ENCODE peak calls at places on chromosome 2, in nine cellular contexts. A is GM12878, U is stomach, H is PC-3, O is gastrocnemius medialis, T is astrocyte, I is Peyer's patch, B is cardiac muscle cell, F is tibial nerve. X is an unnamed sample.

GRCh38 chr2:177771191-177771590 is 301.4 kb downstream of the PDE11A start:
- DNase-seq in A (no peak), B (peak; percentile 33), F (no peak), I (no peak), U (no peak), H (peak; percentile 40), O (no peak), T (peak; percentile 5), X (no peak)

GRCh38 chr2:21500546-21500945 is 376.8 kb downstream of the TDRD15 start:
- DNase-seq in A (no peak), H (peak; percentile 1), U (no peak), B (no peak), I (no peak), T (no peak), F (no peak), O (no peak), X (no peak)

GRCh38 chr2:174326880-174327558 is 7.7 kb upstream of the SP9 start:
- DNase-seq in O (no peak), U (no peak), I (no peak), T (no peak), H (no peak), F (no peak), A (no peak), B (no peak), X (no peak)

GRCh38 chr2:211351998-211352397 is 795.6 kb downstream of the CPS1 start:
- DNase-seq in T (no peak), O (no peak), A (no peak), B (no peak), H (peak; percentile 46), U (no peak), I (no peak), F (no peak), X (no peak)

GRCh38 chr2:164061129-164061746 is 325.4 kb upstream of the FIGN start:
- DNase-seq in H (peak; percentile 69), U (peak; percentile 28), B (peak; percentile 60), A (peak; percentile 13), O (no peak), I (peak; percentile 42), F (no peak), T (no peak), X (no peak)

GRCh38 chr2:241136661-241137260 is 12.5 kb downstream of the PASK start:
- DNase-seq in O (no peak), U (no peak), B (no peak), T (no peak), I (no peak), A (no peak), H (no peak), F (no peak), X (peak; percentile 34)

GRCh38 chr2:73825408-73825807 is 3.4 kb upstream of the STAMBP start:
- DNase-seq in B (no peak), I (no peak), A (no peak), T (no peak), H (no peak), O (no peak), U (no peak), F (no peak), X (no peak)

GRCh38 chr2:170122883-170123547 is 54.9 kb upstream of the MYO3B start:
- DNase-seq in B (no peak), H (peak; percentile 96), U (no peak), F (no peak), O (no peak), A (no peak), I (no peak), T (peak; percentile 68), X (no peak)

GRCh38 chr2:66571873-66572272 is 136.9 kb downstream of the MEIS1 start:
- DNase-seq in U (no peak), F (no peak), O (no peak), I (no peak), A (no peak), H (no peak), T (peak; percentile 44), B (no peak), X (no peak)

GRCh38 chr2:14492920-14493503 is 139.5 kb upstream of the LRATD1 start:
- DNase-seq in O (no peak), F (no peak), T (peak; percentile 91), U (no peak), B (no peak), A (no peak), I (no peak), H (peak; percentile 97), X (no peak)

GRCh38 chr2:56009758-56010534 is 86.4 kb upstream of the EFEMP1 start:
- DNase-seq in I (no peak), H (peak; percentile 72), B (peak; percentile 79), F (no peak), T (peak; percentile 39), U (no peak), A (no peak), O (no peak), X (no peak)

GRCh38 chr2:240557808-240558207 is at the start of gene ANKMY1:
- DNase-seq in A (no peak), B (peak; percentile 82), O (no peak), U (peak; percentile 70), H (peak; percentile 53), I (peak; percentile 75), F (no peak), T (peak; percentile 52), X (peak; percentile 77)

GRCh38 chr2:10236571-10237391 is 65.9 kb upstream of the HPCAL1 start:
- DNase-seq in I (no peak), B (no peak), O (no peak), U (no peak), H (no peak), T (no peak), F (no peak), A (no peak), X (no peak)

GRCh38 chr2:121356058-121356640 is 71.1 kb upstream of the TFCP2L1 start:
- DNase-seq in I (peak; percentile 70), F (no peak), A (no peak), B (peak; percentile 81), H (peak; percentile 91), U (peak; percentile 56), O (no peak), T (peak; percentile 41), X (no peak)
- H3K36me3 ChIP-seq in I (peaks cover 54% of the 10 kb centered on the region), F (peaks cover 6% of the 10 kb centered on the region), A (peaks cover 12% of the 10 kb centered on the region), B (peaks cover 21% of the 10 kb centered on the region), H (peaks cover 24% of the 10 kb centered on the region), U (peaks cover 71% of the 10 kb centered on the region), O (peaks cover 43% of the 10 kb centered on the region), T (peaks cover 23% of the 10 kb centered on the region), X (peaks cover 7% of the 10 kb centered on the region)

DNA sequence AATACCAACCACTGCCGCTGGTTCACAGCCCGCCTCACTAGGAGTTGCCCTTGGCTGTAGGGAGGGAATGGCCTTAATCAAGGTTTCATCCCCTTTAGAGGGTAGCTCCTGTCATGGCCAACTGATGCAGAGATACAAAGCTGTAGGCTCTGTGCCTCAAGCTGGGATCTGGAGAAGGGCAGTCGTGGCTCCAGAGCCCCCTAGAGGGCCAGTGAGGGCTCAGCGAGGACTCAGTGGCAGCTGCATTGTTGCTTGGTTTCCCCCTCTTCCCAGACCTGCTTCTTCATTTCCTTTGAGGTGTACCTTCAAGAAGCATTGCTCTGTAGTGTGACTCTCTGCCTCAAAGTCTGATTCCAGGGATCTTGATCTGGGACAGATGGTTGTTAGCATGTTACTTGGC is 302.1 kb downstream of the LPIN1 start:
- DNase-seq in O (no peak), H (no peak), I (no peak), T (no peak), B (no peak), U (no peak), F (no peak), A (no peak), X (no peak)
- TF ChIP-seq CTCF in O (no peak), H (peak; percentile 34), I (no peak), T (no peak), B (peak; percentile 31), U (no peak), F (no peak), A (peak; percentile 59), X (no peak)

DNA sequence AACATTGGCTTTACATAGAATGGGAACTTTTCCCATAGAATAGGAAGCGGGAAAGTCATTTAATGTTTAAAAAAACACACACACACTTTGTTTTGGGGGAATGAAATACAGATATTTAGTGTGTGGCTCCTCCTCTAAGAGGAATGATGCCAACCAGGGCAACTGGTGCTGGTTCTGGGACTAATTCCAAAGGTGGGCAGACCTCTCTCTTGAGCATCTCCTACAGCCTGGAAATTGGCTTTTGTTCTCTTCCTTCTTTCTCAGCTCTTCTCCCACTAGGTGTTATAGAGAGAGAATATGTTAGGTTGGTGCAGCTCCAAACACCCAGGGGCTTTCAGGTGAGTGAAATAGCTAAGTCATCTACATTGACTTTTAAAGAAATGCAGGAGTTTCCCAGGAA is 190.1 kb downstream of the RAD51AP2 start:
- DNase-seq in O (no peak), A (no peak), B (no peak), I (no peak), F (no peak), T (no peak), H (no peak), U (no peak), X (no peak)
- H3K27ac ChIP-seq in O (no peak overlapping the region), A (no peak overlapping the region), B (no peak overlapping the region), I (no peak overlapping the region), F (no peak overlapping the region), T (no peak overlapping the region), H (no peak overlapping the region), U (no peak overlapping the region), X (no peak overlapping the region)

GRCh38 chr2:60577884-60578283 is 24.4 kb upstream of the BCL11A start:
- DNase-seq in I (no peak), U (no peak), T (no peak), H (no peak), O (no peak), B (no peak), F (no peak), A (no peak), X (no peak)
- H3K36me3 ChIP-seq in I (no peaks in the 10 kb centered on the region), U (no peaks in the 10 kb centered on the region), T (no peaks in the 10 kb centered on the region), H (no peaks in the 10 kb centered on the region), O (no peaks in the 10 kb centered on the region), B (no peaks in the 10 kb centered on the region), F (no peaks in the 10 kb centered on the region), A (no peaks in the 10 kb centered on the region), X (no peaks in the 10 kb centered on the region)

DNA sequence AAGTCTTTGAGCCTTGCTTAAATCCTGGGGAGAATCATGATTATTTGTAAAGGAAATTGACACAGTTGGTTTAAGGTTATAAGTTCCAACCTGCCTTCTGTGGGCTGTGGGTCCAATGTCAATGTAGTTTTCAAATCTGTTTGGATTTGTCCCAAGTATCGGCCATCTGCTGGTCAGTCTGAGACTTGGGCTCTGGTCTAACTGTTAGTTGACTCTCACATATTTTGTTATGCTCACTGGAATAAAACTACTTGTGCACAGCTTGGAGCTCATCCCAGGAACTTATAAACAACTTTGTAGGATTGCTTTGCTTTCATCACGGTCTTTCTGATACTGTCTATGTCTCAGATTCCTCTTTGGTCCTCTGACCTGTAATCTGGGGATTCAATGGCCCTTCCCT is 1026.2 kb upstream of the ZEB2 start:
- DNase-seq in O (no peak), B (peak; percentile 24), U (no peak), T (no peak), A (no peak), F (no peak), H (peak; percentile 53), I (no peak), X (no peak)
- TF ChIP-seq CTCF in O (no peak), B (peak; percentile 23), U (no peak), T (peak; percentile 47), A (no peak), F (no peak), H (peak; percentile 55), I (no peak), X (no peak)

GRCh38 chr2:987789-988188 is 37.1 kb downstream of the SNTG2 start:
- DNase-seq in B (no peak), O (no peak), I (no peak), H (no peak), T (no peak), U (no peak), A (no peak), F (no peak), X (no peak)
- H3K27ac ChIP-seq in B (no peak overlapping the region), O (no peak overlapping the region), I (no peak overlapping the region), H (no peak overlapping the region), T (no peak overlapping the region), U (no peak overlapping the region), A (no peak overlapping the region), F (no peak overlapping the region), X (no peak overlapping the region)

X was measured in psoas muscle.